ENCODE peak calls at places on chromosomes 13 and 19, in four cellular contexts. P is tibial nerve, Z is endothelial cell, I is mesothelial cell of epicardium. V is an unnamed sample.

GRCh38 chr13:75635621-75636338 is at the start of gene LMO7:
- DNase-seq in P (peak; percentile 6), Z (peak; percentile 33), I (peak; percentile 68), V (peak; percentile 49)

GRCh38 chr13:44425041-44425814 is 51.6 kb downstream of the SERP2 start:
- DNase-seq in P (no peak), I (peak; percentile 5), Z (no peak), V (no peak)

GRCh38 chr13:33543631-33544030 is 258.1 kb upstream of the STARD13 start:
- DNase-seq in Z (no peak), I (no peak), P (no peak), V (peak; percentile 12)

GRCh38 chr13:95083758-95084157 is 217.5 kb downstream of the ABCC4 start:
- DNase-seq in P (no peak), Z (no peak), I (no peak), V (peak; percentile 30)

GRCh38 chr19:27741236-27741635 is 1471.7 kb downstream of the UQCRFS1 start:
- DNase-seq in Z (no peak), P (no peak), I (no peak), V (no peak)

GRCh38 chr19:38869160-38869835 is 8.8 kb downstream of the RINL start:
- DNase-seq in Z (no peak), I (no peak), P (no peak), V (no peak)

GRCh38 chr13:53126803-53127202 is 98.2 kb downstream of the OLFM4 start:
- DNase-seq in P (peak; percentile 69), I (no peak), Z (no peak), V (no peak)

GRCh38 chr13:19150712-19151228 is 30.9 kb downstream of the TUBA3C start:
- DNase-seq in I (no peak), P (no peak), Z (no peak), V (no peak)

GRCh38 chr13:90302113-90302512 is 1045.4 kb upstream of the MIR17HG start:
- DNase-seq in P (no peak), I (no peak), Z (no peak), V (peak; percentile 14)

GRCh38 chr19:28710278-28710677 is 502.7 kb downstream of the UQCRFS1 start:
- DNase-seq in Z (no peak), P (peak; percentile 28), I (no peak), V (peak; percentile 48)

GRCh38 chr19:47445937-47446402 is 25.7 kb downstream of the SLC8A2 start:
- DNase-seq in Z (peak; percentile 62), P (no peak), I (peak; percentile 70), V (no peak)

GRCh38 chr19:37635076-37636056 is 19.9 kb downstream of the ZFP30 start:
- DNase-seq in I (no peak), P (no peak), Z (no peak), V (no peak)
- TF ChIP-seq CTCF in I (no peak), P (no peak), Z (no peak), V (no peak)

GRCh38 chr19:55654833-55655647 is at the start of gene U2AF2:
- DNase-seq in P (peak; percentile 94), Z (peak; percentile 98), I (peak; percentile 97), V (peak; percentile 92)
- TF ChIP-seq CTCF in P (no peak), Z (no peak), I (no peak), V (no peak)

GRCh38 chr19:10568444-10568825 is 344 bp downstream of the CDKN2D start:
- DNase-seq in P (no peak), I (no peak), Z (no peak), V (peak; percentile 37)
- TF ChIP-seq CTCF in P (no peak), I (no peak), Z (no peak), V (peak; percentile 6)

GRCh38 chr13:23707674-23708073 is 137.5 kb downstream of the TNFRSF19 start:
- DNase-seq in I (no peak), Z (no peak), P (no peak), V (peak; percentile 26)
- TF ChIP-seq CTCF in I (no peak), Z (no peak), P (peak; percentile 13), V (peak; percentile 11)

V was measured in MCF 10A.